ENCODE peak calls at places on chromosomes 4 and X, in six cellular contexts. One of them, this sample, is unnamed.

GRCh38 chr4:19177616-19178015 is 1074.1 kb upstream of the SLIT2 start:
- DNase-seq in NCI-H2171 treated with DMSO at 0.1 percent for 48 hours: no peak
- DNase-seq in testis: no peak
- DNase-seq in GM12891: no peak
- DNase-seq in HT1080: peak
- DNase-seq in progenitor cell of endocrine pancreas: no peak
- DNase-seq in this sample: no peak

GRCh38 chr4:42671431-42672194 is 14.7 kb upstream of the ATP8A1 start:
- DNase-seq in HT1080: no peak
- DNase-seq in progenitor cell of endocrine pancreas: no peak
- DNase-seq in testis: no peak
- DNase-seq in GM12891: no peak
- DNase-seq in NCI-H2171 treated with DMSO at 0.1 percent for 48 hours: no peak
- DNase-seq in this sample: no peak

GRCh38 chr4:150986085-150986484 is 29.0 kb downstream of the LRBA start:
- DNase-seq in NCI-H2171 treated with DMSO at 0.1 percent for 48 hours: no peak
- DNase-seq in GM12891: no peak
- DNase-seq in testis: no peak
- DNase-seq in HT1080: no peak
- DNase-seq in progenitor cell of endocrine pancreas: no peak
- DNase-seq in this sample: no peak

GRCh38 chr4:130812117-130812765 is 1716.3 kb downstream of the C4orf33 start:
- DNase-seq in progenitor cell of endocrine pancreas: no peak
- DNase-seq in NCI-H2171 treated with DMSO at 0.1 percent for 48 hours: no peak
- DNase-seq in HT1080: no peak
- DNase-seq in GM12891: no peak
- DNase-seq in testis: no peak
- DNase-seq in this sample: no peak

GRCh38 chr4:173494013-173494970 is 35.7 kb downstream of the HAND2 start:
- DNase-seq in HT1080: peak
- DNase-seq in progenitor cell of endocrine pancreas: no peak
- DNase-seq in NCI-H2171 treated with DMSO at 0.1 percent for 48 hours: no peak
- DNase-seq in GM12891: no peak
- DNase-seq in testis: peak
- DNase-seq in this sample: peak

GRCh38 chr4:129335263-129335662 is 239.3 kb downstream of the C4orf33 start:
- DNase-seq in NCI-H2171 treated with DMSO at 0.1 percent for 48 hours: peak
- DNase-seq in testis: no peak
- DNase-seq in GM12891: no peak
- DNase-seq in HT1080: no peak
- DNase-seq in progenitor cell of endocrine pancreas: no peak
- DNase-seq in this sample: no peak

GRCh38 chr4:38141808-38142500 is 181.8 kb downstream of the PTTG2 start:
- DNase-seq in NCI-H2171 treated with DMSO at 0.1 percent for 48 hours: no peak
- DNase-seq in HT1080: peak
- DNase-seq in testis: no peak
- DNase-seq in GM12891: no peak
- DNase-seq in progenitor cell of endocrine pancreas: no peak
- DNase-seq in this sample: no peak

GRCh38 chr4:1714303-1715001 is 2.3 kb upstream of the SLBP start:
- DNase-seq in testis: no peak
- DNase-seq in HT1080: no peak
- DNase-seq in NCI-H2171 treated with DMSO at 0.1 percent for 48 hours: no peak
- DNase-seq in GM12891: no peak
- DNase-seq in progenitor cell of endocrine pancreas: no peak
- DNase-seq in this sample: peak

GRCh38 chr4:131978120-131978519 is 1171.0 kb upstream of the PCDH10 start:
- DNase-seq in HT1080: no peak
- DNase-seq in GM12891: no peak
- DNase-seq in progenitor cell of endocrine pancreas: no peak
- DNase-seq in testis: no peak
- DNase-seq in NCI-H2171 treated with DMSO at 0.1 percent for 48 hours: no peak
- DNase-seq in this sample: no peak

GRCh38 chr4:13169731-13170130 is 314.4 kb downstream of the RAB28 start:
- DNase-seq in GM12891: no peak
- DNase-seq in progenitor cell of endocrine pancreas: no peak
- DNase-seq in NCI-H2171 treated with DMSO at 0.1 percent for 48 hours: no peak
- DNase-seq in HT1080: no peak
- DNase-seq in testis: no peak
- DNase-seq in this sample: no peak

GRCh38 chr4:43234626-43235025 is 342.1 kb downstream of the GRXCR1 start:
- DNase-seq in progenitor cell of endocrine pancreas: no peak
- DNase-seq in GM12891: no peak
- DNase-seq in NCI-H2171 treated with DMSO at 0.1 percent for 48 hours: no peak
- DNase-seq in HT1080: peak
- DNase-seq in testis: no peak
- DNase-seq in this sample: no peak

GRCh38 chr4:139819082-139819481 is 153.5 kb downstream of the MGST2 start:
- DNase-seq in progenitor cell of endocrine pancreas: no peak
- DNase-seq in HT1080: no peak
- DNase-seq in GM12891: no peak
- DNase-seq in NCI-H2171 treated with DMSO at 0.1 percent for 48 hours: no peak
- DNase-seq in testis: no peak
- DNase-seq in this sample: no peak

GRCh38 chr4:68905598-68906237 is 45.9 kb downstream of the UGT2A3 start:
- DNase-seq in progenitor cell of endocrine pancreas: peak
- DNase-seq in GM12891: no peak
- DNase-seq in HT1080: no peak
- DNase-seq in testis: no peak
- DNase-seq in NCI-H2171 treated with DMSO at 0.1 percent for 48 hours: no peak
- DNase-seq in this sample: no peak

GRCh38 chrX:31350808-31351074 is 278.9 kb upstream of the FTHL17 start:
- DNase-seq in GM12891: no peak
- DNase-seq in testis: no peak
- DNase-seq in NCI-H2171 treated with DMSO at 0.1 percent for 48 hours: no peak
- DNase-seq in progenitor cell of endocrine pancreas: no peak
- DNase-seq in HT1080: no peak
- DNase-seq in this sample: no peak

GRCh38 chr4:27084685-27085356 is 224.2 kb downstream of the STIM2 start:
- DNase-seq in HT1080: peak
- DNase-seq in GM12891: no peak
- DNase-seq in progenitor cell of endocrine pancreas: peak
- DNase-seq in testis: peak
- DNase-seq in NCI-H2171 treated with DMSO at 0.1 percent for 48 hours: peak
- DNase-seq in this sample: no peak

GRCh38 chr4:139175647-139176298 is 1.2 kb downstream of the ELF2 start:
- DNase-seq in HT1080: no peak
- DNase-seq in progenitor cell of endocrine pancreas: no peak
- DNase-seq in NCI-H2171 treated with DMSO at 0.1 percent for 48 hours: peak
- DNase-seq in testis: no peak
- DNase-seq in GM12891: no peak
- DNase-seq in this sample: peak

GRCh38 chr4:109511414-109511813 is 48.6 kb upstream of the MCUB start:
- DNase-seq in NCI-H2171 treated with DMSO at 0.1 percent for 48 hours: no peak
- DNase-seq in testis: no peak
- DNase-seq in progenitor cell of endocrine pancreas: no peak
- DNase-seq in HT1080: no peak
- DNase-seq in GM12891: no peak
- DNase-seq in this sample: no peak